ENCODE peak calls at places on chromosomes 3 and 15, in eight cellular contexts. H is suprapubic skin, E is A549, T is stomach, Z is tibial nerve, J is SK-N-SH, Y is K562, C is sigmoid colon. Q is an unnamed sample.

GRCh38 chr3:122977645-122978466 is 49.7 kb downstream of the SEMA5B start:
- DNase-seq in H (no peak), E (no peak), T (no peak), Z (no peak), J (peak), Y (no peak), C (no peak), Q (no peak)

GRCh38 chr3:4888913-4889846 is 90.1 kb upstream of the BHLHE40 start:
- DNase-seq in H (no peak), E (no peak), T (no peak), Z (no peak), J (peak), Y (no peak), C (no peak), Q (no peak)

GRCh38 chr3:163773136-163773535 is 1305.2 kb downstream of the SI start:
- DNase-seq in H (no peak), E (no peak), T (no peak), Z (no peak), J (no peak), Y (no peak), C (no peak), Q (no peak)

GRCh38 chr3:170977911-170978310 is 48.6 kb downstream of the SLC2A2 start:
- DNase-seq in H (no peak), E (peak), T (no peak), Z (no peak), J (no peak), Y (no peak), C (no peak), Q (no peak)

GRCh38 chr3:52281980-52282801 is 3.7 kb upstream of the WDR82 start:
- DNase-seq in H (no peak), E (no peak), T (no peak), Z (no peak), J (no peak), Y (no peak), C (no peak), Q (no peak)

GRCh38 chr3:109155828-109156227 is 19.3 kb downstream of the C3orf85 start:
- DNase-seq in H (no peak), E (no peak), T (no peak), Z (no peak), J (no peak), Y (no peak), C (no peak), Q (no peak)

GRCh38 chr3:46853441-46854410 is 9.5 kb downstream of the MYL3 start:
- DNase-seq in H (peak), E (no peak), T (no peak), Z (no peak), J (no peak), Y (no peak), C (peak), Q (no peak)

GRCh38 chr15:42332331-42332730 is 27.0 kb upstream of the CAPN3 start:
- DNase-seq in H (no peak), E (no peak), T (no peak), Z (no peak), J (no peak), Y (no peak), C (no peak), Q (no peak)

GRCh38 chr3:58203541-58203940 is 7.2 kb downstream of the DNASE1L3 start:
- DNase-seq in H (no peak), E (no peak), T (no peak), Z (no peak), J (no peak), Y (no peak), C (no peak), Q (no peak)

GRCh38 chr15:88959445-88959844 is 46.3 kb upstream of the MFGE8 start:
- DNase-seq in H (no peak), E (no peak), T (no peak), Z (no peak), J (no peak), Y (no peak), C (no peak), Q (no peak)

GRCh38 chr3:197718904-197719303 is 17.8 kb downstream of the RUBCN start:
- DNase-seq in H (no peak), E (peak), T (no peak), Z (no peak), J (no peak), Y (no peak), C (no peak), Q (no peak)

GRCh38 chr15:63917588-63918316 is 84.0 kb upstream of the HERC1 start:
- DNase-seq in H (no peak), E (no peak), T (no peak), Z (no peak), J (no peak), Y (no peak), C (no peak), Q (no peak)

GRCh38 chr3:101732240-101732641 is 7.8 kb downstream of the CEP97 start:
- DNase-seq in H (no peak), E (no peak), T (no peak), Z (no peak), J (no peak), Y (no peak), C (no peak), Q (no peak)

GRCh38 chr3:127749787-127750225 is 72.5 kb downstream of the MGLL start:
- DNase-seq in H (peak), E (no peak), T (no peak), Z (no peak), J (no peak), Y (no peak), C (no peak), Q (no peak)

GRCh38 chr3:163939926-163940325 is 1138.4 kb downstream of the SI start:
- DNase-seq in H (no peak), E (no peak), T (no peak), Z (no peak), J (no peak), Y (no peak), C (no peak), Q (no peak)

GRCh38 chr3:141529256-141530132 is 42.7 kb downstream of the RASA2 start:
- DNase-seq in H (no peak), E (no peak), T (no peak), Z (no peak), J (no peak), Y (no peak), C (no peak), Q (no peak)

GRCh38 chr15:60551147-60551780 is 72.3 kb upstream of the ICE2 start:
- DNase-seq in H (no peak), E (no peak), T (no peak), Z (no peak), J (no peak), Y (no peak), C (no peak), Q (no peak)

GRCh38 chr3:58167431-58168351 is 43.1 kb downstream of the DNASE1L3 start:
- DNase-seq in H (no peak), E (peak), T (peak), Z (peak), J (peak), Y (peak), C (peak), Q (peak)

GRCh38 chr3:70531063-70531657 is 218.7 kb upstream of the MDFIC2 start:
- DNase-seq in H (no peak), E (peak), T (no peak), Z (no peak), J (peak), Y (peak), C (no peak), Q (no peak)

GRCh38 chr15:81893182-81893833 is 152.5 kb downstream of the MEX3B start:
- DNase-seq in H (no peak), E (no peak), T (no peak), Z (no peak), J (no peak), Y (no peak), C (no peak), Q (no peak)

GRCh38 chr15:78312956-78313355 is 13.5 kb upstream of the SKIC8 start:
- DNase-seq in H (no peak), E (no peak), T (no peak), Z (no peak), J (no peak), Y (no peak), C (no peak), Q (no peak)

GRCh38 chr15:57485869-57486268 is 105.8 kb upstream of the MYZAP start:
- DNase-seq in H (no peak), E (peak), T (peak), Z (no peak), J (no peak), Y (no peak), C (no peak), Q (no peak)

GRCh38 chr3:120850326-120851295 is 57.4 kb upstream of the STXBP5L start:
- DNase-seq in H (no peak), E (no peak), T (no peak), Z (no peak), J (no peak), Y (no peak), C (no peak), Q (no peak)

GRCh38 chr3:45915518-45916231 is 27.6 kb upstream of the CXCR6 start:
- DNase-seq in H (peak), E (peak), T (peak), Z (no peak), J (no peak), Y (peak), C (peak), Q (peak)

GRCh38 chr3:170863768-170864167 is 6.2 kb downstream of the RPL22L1 start:
- DNase-seq in H (no peak), E (no peak), T (no peak), Z (no peak), J (no peak), Y (no peak), C (no peak), Q (no peak)

GRCh38 chr3:185717121-185717520 is 107.7 kb downstream of the IGF2BP2 start:
- DNase-seq in H (no peak), E (no peak), T (no peak), Z (no peak), J (no peak), Y (no peak), C (no peak), Q (no peak)

GRCh38 chr3:129409541-129409940 is 18.9 kb downstream of the EFCAB12 start:
- DNase-seq in H (no peak), E (no peak), T (no peak), Z (no peak), J (no peak), Y (no peak), C (no peak), Q (no peak)

GRCh38 chr3:179513867-179514266 is 48.9 kb upstream of the ACTL6A start:
- DNase-seq in H (no peak), E (no peak), T (no peak), Z (no peak), J (no peak), Y (no peak), C (no peak), Q (no peak)

GRCh38 chr3:89571707-89572106 is 464.3 kb downstream of the EPHA3 start:
- DNase-seq in H (no peak), E (no peak), T (no peak), Z (no peak), J (no peak), Y (no peak), C (no peak), Q (no peak)

GRCh38 chr15:70081612-70082011 is 16.1 kb downstream of the TLE3 start:
- DNase-seq in H (no peak), E (no peak), T (no peak), Z (no peak), J (no peak), Y (no peak), C (no peak), Q (no peak)

GRCh38 chr15:43514241-43515057 is 3.0 kb upstream of the MAP1A start:
- DNase-seq in H (no peak), E (no peak), T (no peak), Z (peak), J (peak), Y (peak), C (no peak), Q (peak)

GRCh38 chr3:98130421-98130820 is at the start of gene OR5H1:
- DNase-seq in H (no peak), E (no peak), T (no peak), Z (no peak), J (no peak), Y (no peak), C (no peak), Q (no peak)

GRCh38 chr15:44882499-44882968 is 74.0 kb upstream of the TERB2 start:
- DNase-seq in H (no peak), E (no peak), T (no peak), Z (no peak), J (no peak), Y (no peak), C (no peak), Q (no peak)

GRCh38 chr15:67225336-67225735 is 29.1 kb downstream of the AAGAB start:
- DNase-seq in H (no peak), E (no peak), T (no peak), Z (no peak), J (no peak), Y (no peak), C (no peak), Q (no peak)

GRCh38 chr15:40269604-40270003 is 13.3 kb downstream of the ANKRD63 start:
- DNase-seq in H (no peak), E (no peak), T (no peak), Z (no peak), J (no peak), Y (no peak), C (no peak), Q (no peak)

GRCh38 chr15:60396964-60397771 is 618 bp downstream of the ANXA2 start:
- DNase-seq in H (peak), E (peak), T (peak), Z (peak), J (peak), Y (peak), C (peak), Q (peak)

GRCh38 chr3:18080198-18080689 is 337.8 kb upstream of the TBC1D5 start:
- DNase-seq in H (no peak), E (no peak), T (no peak), Z (no peak), J (no peak), Y (no peak), C (no peak), Q (no peak)
- TF ChIP-seq EP300 in H (no peak), E (no peak), T (no peak), Z (no peak), J (no peak), Y (no peak), C (no peak), Q (no peak)

GRCh38 chr3:126524429-126524988 is 554 bp downstream of the CHST13 start:
- DNase-seq in H (no peak), E (peak), T (no peak), Z (no peak), J (peak), Y (peak), C (peak), Q (peak)
- TF ChIP-seq CTCF in H (no peak), E (peak), T (no peak), Z (no peak), J (no peak), Y (no peak), C (no peak), Q (peak)

DNA sequence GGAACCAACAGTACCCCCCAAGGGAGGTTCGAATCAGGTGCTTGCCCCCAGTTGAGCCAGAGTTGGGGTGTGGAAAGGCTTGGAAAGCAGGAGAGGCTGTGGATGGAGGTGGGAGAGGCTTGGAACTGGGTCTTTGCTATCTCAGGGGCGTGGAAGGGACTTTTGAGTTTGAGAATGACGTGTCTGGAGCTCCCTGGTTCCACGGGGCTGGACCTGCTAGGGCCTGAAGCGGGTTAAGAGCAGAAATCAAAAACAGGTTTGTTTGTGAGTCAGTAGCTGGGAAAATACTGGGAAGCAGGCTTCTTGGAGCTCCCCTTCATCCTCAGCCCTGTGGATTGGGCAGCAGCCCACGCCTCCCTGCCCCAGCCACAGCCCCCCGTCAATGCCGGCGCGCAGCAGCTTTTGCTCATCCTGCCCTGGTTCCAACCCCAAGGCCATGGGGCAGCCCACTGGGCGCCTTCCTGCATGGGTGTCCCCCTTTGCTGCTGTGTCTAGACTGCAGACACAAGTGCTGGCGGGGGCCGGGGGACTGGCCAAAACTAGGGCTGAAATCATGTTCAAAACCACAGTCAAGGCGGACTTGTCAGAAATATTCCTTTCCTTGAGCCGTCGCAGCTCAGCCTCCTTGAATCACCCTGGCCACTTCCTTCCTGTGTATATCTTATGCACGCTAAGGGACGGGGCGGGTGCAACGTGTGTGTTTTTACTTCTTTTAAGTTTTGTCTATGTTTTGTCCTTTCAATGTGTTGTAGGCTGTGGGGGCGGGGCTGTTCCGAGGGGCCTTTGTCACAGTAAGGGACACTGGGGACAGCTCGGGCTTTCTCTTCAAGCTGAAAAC is 108.0 kb downstream of the KLF13 start:
- DNase-seq in H (peak), E (no peak), T (peak), Z (peak), J (no peak), Y (no peak), C (peak), Q (peak)
- TF ChIP-seq EP300 in H (no peak), E (no peak), T (no peak), Z (no peak), J (no peak), Y (no peak), C (no peak), Q (no peak)

GRCh38 chr15:91853968-91854943 is 748 bp downstream of the SLCO3A1 start:
- DNase-seq in H (no peak), E (peak), T (peak), Z (no peak), J (peak), Y (no peak), C (peak), Q (peak)
- TF ChIP-seq CTCF in H (peak), E (no peak), T (no peak), Z (peak), J (no peak), Y (no peak), C (no peak), Q (no peak)

DNA sequence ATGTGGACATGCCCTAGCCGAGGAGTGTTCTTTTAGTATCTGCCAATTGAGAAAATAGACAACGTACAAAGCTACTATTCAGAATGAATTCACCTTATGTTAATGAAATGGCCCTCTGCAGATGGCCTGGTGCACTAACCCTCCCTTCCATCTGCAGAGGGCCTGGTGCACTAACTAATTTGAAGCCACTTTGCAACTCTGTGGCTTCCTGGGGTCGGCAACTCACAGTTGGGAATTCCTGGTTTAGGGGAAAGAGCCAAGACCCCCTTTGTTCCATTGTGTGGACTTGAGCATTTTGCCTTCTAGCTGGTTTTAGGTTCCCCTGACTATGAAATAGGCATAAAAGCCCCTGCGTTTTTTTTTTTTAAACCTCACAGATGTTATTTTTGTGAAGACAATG is 204.3 kb upstream of the UBE3A start:
- DNase-seq in H (no peak), E (no peak), T (no peak), Z (no peak), J (no peak), Y (no peak), C (no peak), Q (no peak)
- TF ChIP-seq EP300 in H (no peak), E (no peak), T (no peak), Z (no peak), J (no peak), Y (no peak), C (no peak), Q (no peak)

GRCh38 chr3:42749753-42750231 is 23.3 kb downstream of the CCDC13 start:
- DNase-seq in H (peak), E (peak), T (peak), Z (no peak), J (no peak), Y (peak), C (no peak), Q (no peak)
- TF ChIP-seq CTCF in H (peak), E (peak), T (no peak), Z (peak), J (peak), Y (peak), C (peak), Q (no peak)

DNA sequence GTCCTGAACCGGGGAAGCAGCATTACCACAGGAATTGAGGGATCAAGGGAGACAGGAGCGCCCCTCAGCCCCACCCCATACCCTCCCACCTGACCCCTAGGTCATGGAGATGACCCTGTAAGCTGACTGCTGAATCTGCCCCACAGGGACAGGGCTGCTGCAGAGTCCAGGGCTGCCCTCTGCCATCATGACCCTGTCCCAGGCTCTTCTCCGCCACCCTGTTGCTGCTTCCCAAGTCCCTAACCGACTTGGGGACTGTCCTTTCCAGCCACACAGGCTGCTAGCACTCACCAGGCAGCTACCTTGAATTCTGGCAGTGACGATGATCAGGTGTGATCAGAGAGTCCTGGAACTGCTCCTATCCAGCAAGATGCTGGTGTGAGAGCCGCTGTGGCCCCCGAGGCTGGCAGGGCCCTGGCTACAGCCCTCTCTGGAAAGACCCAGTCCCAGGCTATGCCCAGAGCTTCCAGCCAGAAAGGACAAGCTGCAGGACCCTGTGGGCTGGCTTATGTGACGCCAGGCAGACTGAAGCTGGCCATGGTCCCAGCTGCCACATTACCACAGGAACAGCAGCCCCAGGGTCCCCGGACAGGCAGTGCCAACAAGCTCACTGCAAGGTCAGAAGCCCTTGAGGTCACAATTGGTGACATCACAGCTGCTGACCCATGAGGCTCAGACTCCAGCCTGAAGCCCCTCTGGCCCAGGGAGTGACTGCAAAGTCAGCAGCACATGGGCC is at the start of gene C3orf22:
- DNase-seq in H (peak), E (no peak), T (peak), Z (no peak), J (peak), Y (no peak), C (peak), Q (peak)
- TF ChIP-seq EP300 in H (no peak), E (no peak), T (no peak), Z (no peak), J (no peak), Y (no peak), C (no peak), Q (no peak)

DNA sequence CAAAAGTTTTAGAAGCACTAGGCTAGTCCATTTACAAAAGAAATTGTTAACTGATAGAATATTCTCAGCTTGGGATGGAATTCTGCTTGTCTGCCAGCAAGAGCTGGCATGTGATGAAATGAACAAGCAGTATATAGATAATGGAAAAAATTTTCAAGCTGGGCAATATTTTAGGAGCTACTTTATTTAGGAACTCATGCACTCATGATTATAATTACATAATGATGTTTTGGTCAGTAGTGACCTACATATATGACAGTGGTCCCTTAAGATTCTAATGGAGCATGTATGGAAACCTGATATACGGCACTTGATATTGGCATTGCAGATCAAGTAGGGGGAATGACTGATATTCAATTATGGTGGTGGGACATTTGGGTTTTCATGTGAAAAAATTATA is 6.1 kb downstream of the EAF1 start:
- DNase-seq in H (no peak), E (no peak), T (no peak), Z (no peak), J (no peak), Y (no peak), C (no peak), Q (no peak)
- TF ChIP-seq CTCF in H (no peak), E (no peak), T (no peak), Z (no peak), J (no peak), Y (no peak), C (no peak), Q (no peak)